ENCODE peak calls at places on chromosomes 3 and 15, in nine cellular contexts. One of them, this sample, is unnamed. For H3K4me1 and H3K9me3, the result is how much of the 10 kb centered on the place peaks cover.

GRCh38 chr15:64535460-64536243 is 75.3 kb downstream of the ZNF609 start:
- DNase-seq in body of pancreas: no peak
- DNase-seq in Panc1: no peak
- DNase-seq in heart left ventricle: no peak
- DNase-seq in testis: no peak
- DNase-seq in suprapubic skin: no peak
- DNase-seq in keratinocyte: no peak
- DNase-seq in cardiac muscle cell: no peak
- DNase-seq in neural progenitor cell: no peak
- DNase-seq in this sample: no peak

GRCh38 chr3:133843634-133844033 is 38.0 kb downstream of the SRPRB start:
- DNase-seq in body of pancreas: no peak
- DNase-seq in Panc1: no peak
- DNase-seq in heart left ventricle: peak
- DNase-seq in testis: no peak
- DNase-seq in suprapubic skin: no peak
- DNase-seq in keratinocyte: no peak
- DNase-seq in cardiac muscle cell: no peak
- DNase-seq in neural progenitor cell: no peak
- DNase-seq in this sample: no peak

GRCh38 chr3:43971486-43971885 is 270.2 kb upstream of the TOPAZ1 start:
- DNase-seq in body of pancreas: no peak
- DNase-seq in Panc1: no peak
- DNase-seq in heart left ventricle: no peak
- DNase-seq in testis: no peak
- DNase-seq in suprapubic skin: no peak
- DNase-seq in keratinocyte: no peak
- DNase-seq in cardiac muscle cell: no peak
- DNase-seq in neural progenitor cell: no peak
- DNase-seq in this sample: no peak

GRCh38 chr15:64842986-64843561 is 1.4 kb downstream of the PLEKHO2 start:
- DNase-seq in body of pancreas: peak
- DNase-seq in Panc1: no peak
- DNase-seq in heart left ventricle: peak
- DNase-seq in testis: no peak
- DNase-seq in suprapubic skin: peak
- DNase-seq in keratinocyte: no peak
- DNase-seq in cardiac muscle cell: no peak
- DNase-seq in neural progenitor cell: no peak
- DNase-seq in this sample: peak

GRCh38 chr3:40997711-40998519 is 201.4 kb upstream of the CTNNB1 start:
- DNase-seq in body of pancreas: no peak
- DNase-seq in Panc1: no peak
- DNase-seq in heart left ventricle: no peak
- DNase-seq in testis: no peak
- DNase-seq in suprapubic skin: no peak
- DNase-seq in keratinocyte: no peak
- DNase-seq in cardiac muscle cell: no peak
- DNase-seq in neural progenitor cell: no peak
- DNase-seq in this sample: no peak

GRCh38 chr3:112685435-112685834 is 44.5 kb upstream of the CCDC80 start:
- DNase-seq in body of pancreas: no peak
- DNase-seq in Panc1: no peak
- DNase-seq in heart left ventricle: no peak
- DNase-seq in testis: no peak
- DNase-seq in suprapubic skin: no peak
- DNase-seq in keratinocyte: no peak
- DNase-seq in cardiac muscle cell: no peak
- DNase-seq in neural progenitor cell: no peak
- DNase-seq in this sample: no peak

GRCh38 chr3:72520205-72520604 is 328.0 kb downstream of the SHQ1 start:
- DNase-seq in body of pancreas: no peak
- DNase-seq in Panc1: no peak
- DNase-seq in heart left ventricle: no peak
- DNase-seq in testis: no peak
- DNase-seq in suprapubic skin: no peak
- DNase-seq in keratinocyte: no peak
- DNase-seq in cardiac muscle cell: no peak
- DNase-seq in neural progenitor cell: no peak
- DNase-seq in this sample: no peak

GRCh38 chr15:39193611-39194010 is 387.3 kb upstream of the THBS1 start:
- DNase-seq in body of pancreas: no peak
- DNase-seq in Panc1: no peak
- DNase-seq in heart left ventricle: no peak
- DNase-seq in testis: no peak
- DNase-seq in suprapubic skin: no peak
- DNase-seq in keratinocyte: no peak
- DNase-seq in cardiac muscle cell: no peak
- DNase-seq in neural progenitor cell: no peak
- DNase-seq in this sample: no peak

GRCh38 chr3:5002174-5002870 is 23.1 kb downstream of the BHLHE40 start:
- DNase-seq in body of pancreas: no peak
- DNase-seq in Panc1: no peak
- DNase-seq in heart left ventricle: no peak
- DNase-seq in testis: no peak
- DNase-seq in suprapubic skin: no peak
- DNase-seq in keratinocyte: no peak
- DNase-seq in cardiac muscle cell: no peak
- DNase-seq in neural progenitor cell: no peak
- DNase-seq in this sample: no peak

GRCh38 chr3:32109256-32109655 is 2.8 kb downstream of the GPD1L start:
- DNase-seq in body of pancreas: peak
- DNase-seq in Panc1: no peak
- DNase-seq in heart left ventricle: peak
- DNase-seq in testis: peak
- DNase-seq in suprapubic skin: peak
- DNase-seq in keratinocyte: no peak
- DNase-seq in cardiac muscle cell: peak
- DNase-seq in neural progenitor cell: no peak
- DNase-seq in this sample: no peak

DNA sequence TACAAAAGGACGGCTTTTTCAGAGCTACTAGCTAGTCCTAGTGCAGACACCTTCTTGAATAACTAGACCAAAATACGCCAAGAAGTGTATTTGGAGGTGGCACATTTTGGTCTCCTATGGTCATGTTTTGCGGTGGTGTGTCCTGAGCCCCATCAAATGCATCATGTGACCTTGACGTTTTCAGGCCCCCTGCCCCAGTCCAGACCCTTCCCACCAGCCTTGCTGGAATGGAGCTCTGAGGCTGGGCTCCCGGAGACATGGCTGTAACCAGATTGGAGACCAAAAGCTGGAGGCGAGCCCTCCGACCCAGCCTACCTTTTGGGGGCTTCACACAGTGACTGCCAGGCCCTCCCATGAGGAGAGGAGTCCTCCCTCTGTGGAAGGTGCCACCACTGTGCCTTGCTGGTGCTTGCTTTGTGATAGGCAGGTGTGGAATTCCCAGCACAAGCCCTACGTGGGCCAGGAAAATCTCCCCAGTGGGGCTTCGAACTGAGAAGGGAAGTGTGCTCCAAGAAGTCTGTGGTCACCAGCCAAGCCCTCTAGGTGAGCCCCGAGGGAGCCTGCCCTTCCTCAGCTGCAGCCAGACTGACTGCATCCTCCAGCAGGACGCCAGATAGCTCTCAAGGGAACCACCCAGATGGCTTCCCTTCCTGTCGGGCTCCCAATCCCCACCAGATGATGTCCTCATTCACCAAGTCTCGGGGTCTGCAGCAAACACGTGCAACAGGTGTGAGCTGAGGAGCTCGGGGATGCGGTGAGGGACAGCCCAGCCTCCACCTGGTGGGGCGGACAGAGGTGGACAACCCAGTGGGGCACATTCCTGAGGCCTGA is 126.2 kb downstream of the ASB7 start:
- DNase-seq in body of pancreas: no peak
- DNase-seq in Panc1: no peak
- DNase-seq in heart left ventricle: no peak
- DNase-seq in testis: no peak
- DNase-seq in suprapubic skin: no peak
- DNase-seq in keratinocyte: no peak
- DNase-seq in cardiac muscle cell: no peak
- DNase-seq in neural progenitor cell: no peak
- DNase-seq in this sample: peak
- H3K4me1 ChIP-seq in body of pancreas: under half
- H3K4me1 ChIP-seq in Panc1: half or more
- H3K4me1 ChIP-seq in heart left ventricle: under half
- H3K4me1 ChIP-seq in testis: under half
- H3K4me1 ChIP-seq in suprapubic skin: under half
- H3K4me1 ChIP-seq in keratinocyte: under half
- H3K4me1 ChIP-seq in cardiac muscle cell: under half
- H3K4me1 ChIP-seq in neural progenitor cell: under half
- H3K4me1 ChIP-seq in this sample: under half

GRCh38 chr3:170059447-170059846 is 21.7 kb downstream of the GPR160 start:
- DNase-seq in body of pancreas: no peak
- DNase-seq in Panc1: no peak
- DNase-seq in heart left ventricle: no peak
- DNase-seq in testis: no peak
- DNase-seq in suprapubic skin: no peak
- DNase-seq in keratinocyte: no peak
- DNase-seq in cardiac muscle cell: no peak
- DNase-seq in neural progenitor cell: no peak
- DNase-seq in this sample: no peak

GRCh38 chr3:170058127-170058526 is 20.3 kb downstream of the GPR160 start:
- DNase-seq in body of pancreas: no peak
- DNase-seq in Panc1: no peak
- DNase-seq in heart left ventricle: no peak
- DNase-seq in testis: no peak
- DNase-seq in suprapubic skin: no peak
- DNase-seq in keratinocyte: no peak
- DNase-seq in cardiac muscle cell: no peak
- DNase-seq in neural progenitor cell: no peak
- DNase-seq in this sample: peak

GRCh38 chr3:170056710-170057454 is 19.1 kb downstream of the GPR160 start:
- DNase-seq in body of pancreas: no peak
- DNase-seq in Panc1: no peak
- DNase-seq in heart left ventricle: no peak
- DNase-seq in testis: no peak
- DNase-seq in suprapubic skin: no peak
- DNase-seq in keratinocyte: no peak
- DNase-seq in cardiac muscle cell: no peak
- DNase-seq in neural progenitor cell: no peak
- DNase-seq in this sample: peak

GRCh38 chr3:170055209-170055608 is 17.4 kb downstream of the GPR160 start:
- DNase-seq in body of pancreas: no peak
- DNase-seq in Panc1: no peak
- DNase-seq in heart left ventricle: no peak
- DNase-seq in testis: no peak
- DNase-seq in suprapubic skin: no peak
- DNase-seq in keratinocyte: no peak
- DNase-seq in cardiac muscle cell: no peak
- DNase-seq in neural progenitor cell: no peak
- DNase-seq in this sample: peak

DNA sequence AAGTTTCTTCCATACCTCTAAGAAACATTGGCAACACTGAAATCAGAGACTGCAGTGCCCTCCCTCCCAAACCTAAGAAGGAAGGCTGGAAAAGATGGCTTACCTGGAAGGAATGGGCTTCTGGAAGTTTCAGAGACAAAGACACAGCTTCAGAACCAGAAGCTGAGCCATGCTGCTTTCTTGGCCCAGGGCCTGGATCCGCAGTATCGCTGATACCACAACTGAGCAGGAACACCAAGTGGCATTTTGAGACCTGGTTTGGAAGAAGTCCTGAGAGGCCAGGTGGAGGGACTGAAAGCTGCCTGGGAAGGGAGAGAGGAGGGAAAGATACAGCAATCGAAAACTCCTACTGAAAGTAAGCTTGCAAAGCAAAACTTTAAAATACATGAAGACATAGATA is 19.8 kb downstream of the GPR160 start:
- DNase-seq in body of pancreas: peak
- DNase-seq in Panc1: no peak
- DNase-seq in heart left ventricle: no peak
- DNase-seq in testis: no peak
- DNase-seq in suprapubic skin: no peak
- DNase-seq in keratinocyte: no peak
- DNase-seq in cardiac muscle cell: no peak
- DNase-seq in neural progenitor cell: no peak
- DNase-seq in this sample: no peak
- H3K27ac ChIP-seq in body of pancreas: peak
- H3K27ac ChIP-seq in Panc1: no peak
- H3K27ac ChIP-seq in heart left ventricle: no peak
- H3K27ac ChIP-seq in testis: no peak
- H3K27ac ChIP-seq in suprapubic skin: no peak
- H3K27ac ChIP-seq in keratinocyte: no peak
- H3K27ac ChIP-seq in cardiac muscle cell: no peak
- H3K27ac ChIP-seq in neural progenitor cell: no peak
- H3K27ac ChIP-seq in this sample: peak

DNA sequence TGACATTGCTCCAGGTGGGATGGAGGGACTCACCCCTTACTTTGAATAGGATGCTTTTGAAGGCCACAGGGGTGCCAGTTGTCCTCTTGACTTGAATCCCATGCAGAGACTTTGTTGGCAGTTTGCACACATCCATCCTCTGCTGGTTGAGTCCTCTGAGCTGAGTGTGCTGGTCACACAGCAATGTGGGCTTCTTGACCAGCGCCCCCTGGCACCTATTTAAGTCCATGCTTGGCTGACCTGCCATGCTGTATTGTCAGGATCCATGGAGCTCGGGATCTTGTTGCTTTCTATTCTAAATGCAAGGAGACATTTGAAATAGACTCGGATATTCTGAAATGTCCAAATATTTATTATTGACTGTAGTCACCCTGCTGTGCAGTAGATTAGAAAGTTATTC is 19.8 kb downstream of the RAB7A start:
- DNase-seq in body of pancreas: no peak
- DNase-seq in Panc1: no peak
- DNase-seq in heart left ventricle: no peak
- DNase-seq in testis: no peak
- DNase-seq in suprapubic skin: no peak
- DNase-seq in keratinocyte: no peak
- DNase-seq in cardiac muscle cell: no peak
- DNase-seq in neural progenitor cell: no peak
- DNase-seq in this sample: no peak
- H3K9me3 ChIP-seq in body of pancreas: under half
- H3K9me3 ChIP-seq in Panc1: under half
- H3K9me3 ChIP-seq in heart left ventricle: under half
- H3K9me3 ChIP-seq in testis: under half
- H3K9me3 ChIP-seq in suprapubic skin: under half
- H3K9me3 ChIP-seq in keratinocyte: under half
- H3K9me3 ChIP-seq in cardiac muscle cell: under half
- H3K9me3 ChIP-seq in neural progenitor cell: under half
- H3K9me3 ChIP-seq in this sample: under half

DNA sequence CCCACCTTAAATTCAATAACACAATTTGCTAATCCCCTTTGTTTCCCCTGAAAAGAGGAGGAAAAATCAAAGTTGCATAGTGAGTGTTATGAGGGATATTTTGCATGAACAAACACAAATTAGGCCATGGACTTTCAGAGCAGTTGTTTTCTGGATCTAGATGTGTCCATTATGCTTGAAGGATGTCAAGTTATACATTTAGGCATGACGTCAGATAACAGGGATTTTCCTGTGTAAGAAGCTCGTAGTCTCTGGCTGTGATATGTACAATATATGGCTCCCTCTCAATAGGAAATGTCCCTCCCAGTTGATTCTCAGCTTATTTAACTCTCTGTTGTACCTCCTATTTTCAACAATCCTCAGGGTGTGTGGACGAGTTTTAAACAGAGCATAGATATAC is 171.0 kb downstream of the RBMS3 start:
- DNase-seq in body of pancreas: no peak
- DNase-seq in Panc1: no peak
- DNase-seq in heart left ventricle: no peak
- DNase-seq in testis: no peak
- DNase-seq in suprapubic skin: no peak
- DNase-seq in keratinocyte: no peak
- DNase-seq in cardiac muscle cell: no peak
- DNase-seq in neural progenitor cell: no peak
- DNase-seq in this sample: no peak
- H3K4me1 ChIP-seq in body of pancreas: under half
- H3K4me1 ChIP-seq in Panc1: under half
- H3K4me1 ChIP-seq in heart left ventricle: under half
- H3K4me1 ChIP-seq in testis: under half
- H3K4me1 ChIP-seq in suprapubic skin: under half
- H3K4me1 ChIP-seq in keratinocyte: under half
- H3K4me1 ChIP-seq in cardiac muscle cell: under half
- H3K4me1 ChIP-seq in neural progenitor cell: under half
- H3K4me1 ChIP-seq in this sample: under half